ENCODE peak calls at places on chromosome 20, in five cellular contexts. A, T, J, V and R are unnamed samples.
A peak's percentile ranks its signal among the peaks of the same experiment; 100 is the strongest.

GRCh38 chr20:52805128-52805527 is 167.0 kb upstream of the TSHZ2 start:
- DNase-seq in J (no peak), V (no peak), A (no peak), T (no peak), R (no peak)

GRCh38 chr20:418858-419365 is 10.8 kb downstream of the RBCK1 start:
- DNase-seq in J (no peak), T (no peak), V (no peak), A (no peak), R (no peak)

GRCh38 chr20:63698739-63699465 is 2.5 kb downstream of the TNFRSF6B start:
- DNase-seq in A (peak; percentile 81), V (peak; percentile 69), J (no peak), T (no peak), R (peak; percentile 95)

GRCh38 chr20:45963059-45964011 is 8.7 kb downstream of the ZNF335 start:
- DNase-seq in J (no peak), V (no peak), T (no peak), A (peak; percentile 60), R (peak; percentile 56)

GRCh38 chr20:1624811-1625690 is 5.2 kb upstream of the SIRPB1 start:
- DNase-seq in T (no peak), V (no peak), J (no peak), A (no peak), R (no peak)

GRCh38 chr20:4283011-4283410 is 267.7 kb upstream of the RNF24 start:
- DNase-seq in V (peak; percentile 43), A (no peak), T (no peak), J (no peak), R (no peak)

GRCh38 chr20:16518068-16518783 is 55.0 kb downstream of the KIF16B start:
- DNase-seq in A (peak; percentile 60), V (peak; percentile 8), T (no peak), J (no peak), R (peak; percentile 60)

GRCh38 chr20:56343861-56344381 is 14.9 kb upstream of the FAM210B start:
- DNase-seq in V (no peak), A (peak; percentile 53), T (peak; percentile 15), J (no peak), R (peak; percentile 58)

GRCh38 chr20:38969708-38970107 is 7.6 kb downstream of the DHX35 start:
- DNase-seq in J (no peak), A (no peak), T (no peak), V (no peak), R (peak; percentile 17)

GRCh38 chr20:2476742-2477615 is 6.4 kb upstream of the SNRPB start:
- DNase-seq in V (no peak), J (no peak), T (no peak), A (no peak), R (no peak)

GRCh38 chr20:50579511-50579910 is 69.3 kb downstream of the PTPN1 start:
- DNase-seq in T (no peak), A (no peak), V (no peak), J (no peak), R (no peak)

GRCh38 chr20:54680872-54681297 is 205.5 kb downstream of the DOK5 start:
- DNase-seq in V (no peak), A (peak; percentile 58), J (no peak), T (no peak), R (peak; percentile 66)

GRCh38 chr20:2751868-2752630 is 48.4 kb downstream of the CPXM1 start:
- DNase-seq in T (no peak), V (no peak), J (peak; percentile 34), A (peak; percentile 14), R (no peak)

GRCh38 chr20:53064935-53065334 is 92.8 kb downstream of the TSHZ2 start:
- DNase-seq in T (no peak), A (no peak), J (no peak), V (no peak), R (no peak)

GRCh38 chr20:4555188-4555893 is 166.4 kb upstream of the PRND start:
- DNase-seq in J (no peak), A (peak; percentile 40), T (no peak), V (no peak), R (peak; percentile 58)

GRCh38 chr20:43843096-43843964 is 71.3 kb upstream of the TOX2 start:
- DNase-seq in V (peak; percentile 66), A (peak; percentile 88), T (no peak), J (no peak), R (peak; percentile 92)

GRCh38 chr20:43448748-43449535 is 8.8 kb upstream of the SRSF6 start:
- DNase-seq in T (no peak), J (no peak), V (no peak), A (peak; percentile 58), R (peak; percentile 59)

GRCh38 chr20:43977252-43977651 is 62.6 kb downstream of the TOX2 start:
- DNase-seq in J (no peak), T (no peak), A (no peak), V (no peak), R (peak; percentile 72)

GRCh38 chr20:38714308-38714707 is 10.0 kb upstream of the SLC32A1 start:
- DNase-seq in A (no peak), J (no peak), V (no peak), T (no peak), R (no peak)

DNA sequence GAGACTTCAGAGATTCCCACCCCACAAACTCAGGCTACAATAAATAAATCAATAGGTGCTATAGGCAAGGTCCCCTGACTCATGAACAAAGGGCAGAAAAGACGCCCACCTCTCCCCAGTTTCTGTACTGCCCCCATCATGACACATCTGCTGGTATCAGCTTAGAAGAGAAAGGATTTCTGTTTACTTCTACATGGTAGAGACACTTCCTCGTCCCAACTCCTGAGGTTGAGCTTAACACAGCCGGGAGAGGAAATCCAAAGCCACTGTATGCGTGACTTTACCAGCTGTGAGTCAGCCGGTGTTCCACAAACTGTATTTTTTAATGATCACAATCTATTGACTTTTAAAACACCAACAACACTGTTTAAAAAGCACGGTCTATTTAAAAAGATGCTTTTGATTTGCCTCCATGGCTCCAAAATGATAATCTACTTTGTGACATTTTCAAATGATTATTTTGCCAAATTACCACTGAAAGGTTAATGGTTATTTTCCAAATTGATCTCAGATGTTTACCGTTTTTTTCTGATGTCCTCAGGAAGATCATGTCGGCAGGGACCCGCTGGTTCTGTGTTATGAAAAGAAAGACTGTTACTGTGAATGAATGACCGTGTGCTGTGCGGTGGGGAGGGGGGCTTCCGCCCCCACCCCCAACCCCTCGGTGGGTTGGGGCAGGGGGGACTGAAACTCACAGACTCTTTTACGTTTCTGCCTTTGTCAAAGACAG is 72.5 kb downstream of the ATP9A start:
- DNase-seq in T (no peak), J (no peak), A (peak; percentile 67), V (peak; percentile 62), R (peak; percentile 52)
- H3K4me3 ChIP-seq in T (no peak overlapping the region), J (no peak overlapping the region), A (peak overlapping the region; percentile 24), V (peak overlapping the region; percentile 26), R (no peak overlapping the region)

GRCh38 chr20:62564456-62565245 is 77.7 kb upstream of the SLCO4A1 start:
- DNase-seq in T (no peak), V (no peak), J (no peak), A (no peak), R (no peak)
- TF ChIP-seq CTCF in T (no peak), V (no peak), J (no peak), A (no peak), R (no peak)

GRCh38 chr20:23118144-23118543 is 32.0 kb upstream of the CD93 start:
- DNase-seq in J (no peak), V (no peak), A (no peak), T (no peak), R (no peak)

GRCh38 chr20:23120936-23121765 is 35.0 kb upstream of the CD93 start:
- DNase-seq in J (no peak), A (no peak), T (no peak), V (no peak), R (no peak)

GRCh38 chr20:23118766-23119165 is 32.6 kb upstream of the CD93 start:
- DNase-seq in A (no peak), V (no peak), T (no peak), J (no peak), R (no peak)

GRCh38 chr20:23120261-23120660 is 34.1 kb upstream of the CD93 start:
- DNase-seq in J (no peak), T (no peak), A (no peak), V (no peak), R (no peak)

GRCh38 chr20:23119456-23120216 is 33.5 kb upstream of the CD93 start:
- DNase-seq in V (no peak), J (no peak), T (peak; percentile 52), A (no peak), R (no peak)
- H3K4me3 ChIP-seq in V (no peak overlapping the region), J (no peak overlapping the region), T (no peak overlapping the region), A (no peak overlapping the region), R (no peak overlapping the region)

DNA sequence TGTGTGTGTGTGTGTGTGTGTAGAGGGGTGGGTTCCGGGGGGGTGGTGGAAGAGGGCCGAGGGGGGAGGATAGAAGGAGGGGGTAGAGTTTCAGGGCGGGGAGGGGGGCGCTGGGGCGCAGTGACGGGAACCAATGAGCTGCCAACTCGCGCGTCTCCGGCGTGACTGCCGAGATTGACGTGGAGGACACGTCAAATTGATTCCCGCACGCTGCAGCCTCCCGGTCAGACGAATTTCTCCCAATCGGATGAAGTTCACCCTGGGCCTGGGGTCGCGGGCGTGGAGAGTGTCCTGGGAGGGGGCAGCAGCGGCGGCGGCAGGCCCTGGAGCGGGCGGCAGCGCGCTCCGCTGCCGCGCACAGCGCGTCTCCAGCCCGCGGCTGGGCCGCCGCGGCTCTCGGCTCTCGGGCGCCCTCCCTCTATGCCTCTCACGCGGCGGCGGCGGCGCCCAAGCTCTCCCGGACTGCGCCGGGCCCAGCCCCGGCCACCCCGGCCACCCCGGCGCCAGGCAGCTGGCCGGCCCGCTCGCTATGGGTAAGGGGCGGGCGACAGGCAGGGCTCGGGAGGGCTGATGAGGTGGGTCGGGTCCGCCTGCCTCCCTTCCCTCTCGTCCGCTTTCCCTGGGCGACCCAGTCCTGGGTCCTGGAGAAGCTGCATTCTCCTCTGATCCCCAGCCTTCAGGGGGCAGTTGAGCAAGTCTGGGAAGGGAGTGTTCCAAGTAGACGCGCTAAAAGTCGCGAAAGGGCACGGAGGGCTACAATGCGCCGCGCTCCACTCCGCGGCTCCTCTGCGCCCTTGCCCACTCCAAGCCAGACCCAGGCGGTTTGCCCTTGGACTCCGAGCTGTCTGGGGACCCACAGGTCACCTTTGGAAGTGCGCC is at the start of gene PAX1:
- DNase-seq in V (no peak), J (no peak), T (no peak), A (no peak), R (no peak)
- TF ChIP-seq CTCF in V (no peak), J (no peak), T (no peak), A (no peak), R (no peak)

DNA sequence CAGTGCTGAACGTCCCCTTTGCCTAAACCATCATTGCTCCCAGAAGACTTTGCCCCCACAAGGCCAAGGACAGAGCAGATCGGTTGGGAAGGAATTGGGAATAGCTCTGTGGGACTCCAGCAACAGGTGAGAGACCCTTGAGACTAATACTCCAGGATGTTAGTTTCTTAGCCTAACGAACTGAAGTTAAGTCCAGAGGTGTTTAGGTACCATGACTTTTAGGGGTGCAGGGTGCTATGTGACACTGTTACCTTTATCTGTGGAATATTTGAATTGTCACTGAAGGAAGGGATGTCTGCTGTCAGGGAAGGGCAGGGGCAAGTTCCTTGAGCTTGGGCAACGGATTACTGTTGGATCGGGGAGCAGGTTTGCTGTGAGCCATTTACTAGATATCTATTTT is 1.9 kb downstream of the BLCAP start:
- DNase-seq in J (no peak), T (no peak), A (no peak), V (no peak), R (no peak)
- H3K4me3 ChIP-seq in J (no peak overlapping the region), T (peak overlapping the region; percentile 81), A (peak overlapping the region; percentile 98), V (peak overlapping the region; percentile 98), R (peak overlapping the region; percentile 98)

GRCh38 chr20:30912006-30912660 is 345.3 kb upstream of the DEFB115 start:
- DNase-seq in J (no peak), V (no peak), T (no peak), A (peak; percentile 14), R (peak; percentile 7)
- TF ChIP-seq CTCF in J (no peak), V (peak; percentile 16), T (peak; percentile 19), A (no peak), R (peak; percentile 10)

GRCh38 chr20:49280463-49281058 is 2.7 kb upstream of the ZNFX1 start:
- DNase-seq in T (no peak), J (no peak), V (no peak), A (no peak), R (no peak)
- H3K4me3 ChIP-seq in T (peak overlapping the region; percentile 83), J (peak overlapping the region; percentile 71), V (peak overlapping the region; percentile 91), A (peak overlapping the region; percentile 76), R (peak overlapping the region; percentile 94)